ENCODE peak calls at places on chromosomes 16 and 17, in five cellular contexts. Q is colonic mucosa, X is nephron progenitor cell, H is GM12865, T is mammary epithelial cell. R is an unnamed sample.

GRCh38 chr17:27620721-27621120 is 10.3 kb upstream of the LGALS9 start:
- DNase-seq in H (no peak), X (no peak), T (no peak), Q (no peak), R (no peak)

GRCh38 chr16:11586856-11587642 is at the start of gene LITAF:
- DNase-seq in H (peak; percentile 80), X (peak; percentile 70), Q (peak; percentile 72), T (peak; percentile 74), R (peak; percentile 96)

GRCh38 chr16:11621920-11622651 is 35.4 kb upstream of the LITAF start:
- DNase-seq in Q (no peak), T (no peak), H (peak; percentile 57), X (peak; percentile 33), R (peak; percentile 40)

GRCh38 chr17:81885454-81885853 is 5.9 kb downstream of the ALYREF start:
- DNase-seq in T (no peak), X (no peak), H (no peak), Q (no peak), R (no peak)

GRCh38 chr17:28327031-28327607 is 8.1 kb downstream of the TMEM97 start:
- DNase-seq in X (no peak), H (peak; percentile 77), T (peak; percentile 41), Q (no peak), R (peak; percentile 38)

GRCh38 chr17:9021158-9021984 is at the start of gene NTN1:
- DNase-seq in X (peak; percentile 77), H (peak; percentile 54), Q (peak; percentile 38), T (peak; percentile 61), R (peak; percentile 93)

GRCh38 chr17:50394711-50395110 is 2.6 kb downstream of the LRRC59 start:
- DNase-seq in Q (no peak), T (no peak), X (no peak), H (no peak), R (no peak)

GRCh38 chr17:4739122-4740024 is at the start of the genes CXCL16 and ZMYND15:
- DNase-seq in Q (peak; percentile 77), T (peak; percentile 52), H (peak; percentile 50), X (peak; percentile 65), R (peak; percentile 92)

GRCh38 chr17:68222586-68222985 is 25.3 kb upstream of the AMZ2 start:
- DNase-seq in Q (no peak), X (no peak), T (no peak), H (no peak), R (no peak)

GRCh38 chr16:85250609-85251223 is 138.4 kb upstream of the CIBAR2 start:
- DNase-seq in T (no peak), Q (no peak), X (no peak), H (no peak), R (no peak)

GRCh38 chr17:36920032-36921000 is 17.0 kb upstream of the LHX1 start:
- DNase-seq in X (no peak), H (no peak), Q (no peak), T (no peak), R (no peak)

GRCh38 chr17:80837711-80838110 is 153.9 kb upstream of the CHMP6 start:
- DNase-seq in T (no peak), Q (no peak), H (no peak), X (no peak), R (no peak)

GRCh38 chr17:59287452-59287851 is 44.0 kb upstream of the YPEL2 start:
- DNase-seq in X (no peak), T (peak; percentile 51), H (no peak), Q (no peak), R (no peak)

GRCh38 chr17:55587608-55588139 is 76.4 kb upstream of the SMIM36 start:
- DNase-seq in X (no peak), T (no peak), H (no peak), Q (no peak), R (no peak)

GRCh38 chr16:24986512-24987303 is 28.5 kb downstream of the ARHGAP17 start:
- DNase-seq in X (no peak), H (no peak), Q (no peak), T (no peak), R (no peak)

GRCh38 chr16:58409316-58409973 is 17.2 kb downstream of the GINS3 start:
- DNase-seq in T (peak; percentile 90), Q (no peak), H (no peak), X (no peak), R (no peak)

GRCh38 chr17:31392002-31392855 is 754 bp downstream of the RAB11FIP4 start:
- DNase-seq in H (no peak), Q (no peak), X (no peak), T (no peak), R (no peak)

GRCh38 chr17:63634163-63634562 is 11.9 kb downstream of the MAP3K3 start:
- DNase-seq in X (no peak), Q (no peak), H (no peak), T (no peak), R (no peak)

GRCh38 chr16:82899731-82900454 is 273.1 kb downstream of the CDH13 start:
- DNase-seq in T (peak; percentile 8), X (no peak), Q (no peak), H (no peak), R (no peak)

GRCh38 chr16:85835956-85836705 is 36.6 kb downstream of the COX4I1 start:
- DNase-seq in Q (no peak), T (no peak), X (no peak), H (no peak), R (no peak)

GRCh38 chr17:19370493-19370960 is 7.8 kb upstream of the MAPK7 start:
- DNase-seq in T (no peak), H (peak; percentile 78), X (no peak), Q (no peak), R (peak; percentile 65)

GRCh38 chr16:75402174-75402820 is 31.0 kb downstream of the CFDP1 start:
- DNase-seq in H (no peak), Q (no peak), X (no peak), T (peak; percentile 35), R (no peak)

GRCh38 chr16:70659546-70659945 is 13.2 kb downstream of the IL34 start:
- DNase-seq in T (no peak), X (no peak), Q (no peak), H (no peak), R (no peak)

GRCh38 chr17:32491371-32492280 is 4.8 kb downstream of the CDK5R1 start:
- DNase-seq in T (no peak), Q (no peak), H (peak; percentile 42), X (no peak), R (peak; percentile 73)

GRCh38 chr17:41103896-41104295 is 1.3 kb upstream of the KRTAP4-9 start:
- DNase-seq in X (no peak), H (no peak), Q (no peak), T (no peak), R (no peak)

DNA sequence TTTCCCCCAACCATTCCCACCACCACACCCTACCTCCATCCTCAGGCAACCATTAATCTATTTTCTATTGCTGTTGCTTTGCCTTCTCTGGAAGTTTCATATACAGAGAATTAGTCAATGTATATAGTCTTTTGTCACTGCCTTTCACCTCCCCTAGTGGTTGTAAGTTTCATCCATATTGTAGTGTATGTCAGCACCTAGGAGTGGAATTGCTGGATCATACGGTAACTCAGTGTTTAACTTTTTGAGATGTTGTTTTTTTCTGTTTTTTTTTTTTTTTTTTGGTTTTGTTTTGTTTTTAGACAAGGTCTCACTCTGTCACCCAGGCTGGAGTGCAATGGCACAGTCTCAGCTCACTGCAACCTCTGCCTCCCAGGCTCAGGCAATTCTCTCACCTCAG is 16.9 kb downstream of the EEF2K start:
- DNase-seq in H (no peak), T (no peak), X (no peak), Q (no peak), R (no peak)
- TF ChIP-seq CTCF in H (no peak), T (no peak), X (no peak), Q (no peak), R (no peak)

GRCh38 chr16:88305176-88305575 is 77.6 kb upstream of the ZNF469 start:
- DNase-seq in T (no peak), X (no peak), H (no peak), Q (no peak), R (no peak)
- TF ChIP-seq CTCF in T (no peak), X (no peak), H (no peak), Q (no peak), R (no peak)

DNA sequence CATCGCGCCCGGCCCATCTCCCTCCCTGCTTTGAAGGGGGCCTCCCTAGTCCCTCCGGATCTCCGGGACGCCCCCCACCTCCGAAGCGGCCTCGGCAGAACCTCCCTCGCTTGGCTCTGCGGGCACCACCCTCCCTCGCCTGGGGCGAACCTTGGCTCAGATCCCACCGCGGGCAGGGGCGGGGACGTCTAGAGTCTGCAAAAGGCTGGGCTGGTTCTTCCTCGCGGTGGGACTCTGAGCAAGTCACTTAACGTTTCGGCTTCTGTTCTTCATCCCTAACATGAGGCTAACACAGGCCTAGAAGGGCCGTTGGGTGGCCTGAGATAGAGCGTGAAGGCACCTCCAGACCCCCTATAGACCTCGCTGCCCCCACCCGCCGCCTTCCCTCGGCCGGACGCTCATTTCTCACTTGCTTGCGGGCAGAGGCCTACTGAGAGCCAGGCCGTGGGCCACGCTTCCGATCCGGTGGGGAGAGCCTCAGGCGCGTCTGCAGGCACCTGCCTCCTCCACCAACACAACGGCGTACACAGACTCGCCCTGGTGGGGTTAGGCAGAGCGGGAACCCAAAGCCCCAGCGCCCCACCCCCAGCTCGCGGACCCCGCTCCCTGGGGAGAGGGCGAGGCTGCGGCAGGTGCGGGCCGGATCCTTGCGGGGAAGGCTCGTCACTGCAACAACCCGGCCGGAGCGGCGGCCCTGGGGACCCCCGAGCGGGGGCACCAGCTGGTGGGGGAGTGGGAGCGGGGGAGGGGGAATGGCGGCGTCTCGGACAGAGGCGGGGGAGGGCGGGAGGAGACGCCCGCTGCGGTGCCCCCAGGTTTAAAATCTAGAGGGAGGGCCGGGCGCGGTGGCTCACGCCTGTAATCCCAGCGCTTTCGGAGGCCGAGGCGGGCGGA is 5.4 kb downstream of the MYO1C start:
- DNase-seq in Q (peak; percentile 95), T (peak; percentile 72), X (peak; percentile 47), H (peak; percentile 88), R (peak; percentile 86)
- TF ChIP-seq CTCF in Q (no peak), T (no peak), X (no peak), H (no peak), R (no peak)

DNA sequence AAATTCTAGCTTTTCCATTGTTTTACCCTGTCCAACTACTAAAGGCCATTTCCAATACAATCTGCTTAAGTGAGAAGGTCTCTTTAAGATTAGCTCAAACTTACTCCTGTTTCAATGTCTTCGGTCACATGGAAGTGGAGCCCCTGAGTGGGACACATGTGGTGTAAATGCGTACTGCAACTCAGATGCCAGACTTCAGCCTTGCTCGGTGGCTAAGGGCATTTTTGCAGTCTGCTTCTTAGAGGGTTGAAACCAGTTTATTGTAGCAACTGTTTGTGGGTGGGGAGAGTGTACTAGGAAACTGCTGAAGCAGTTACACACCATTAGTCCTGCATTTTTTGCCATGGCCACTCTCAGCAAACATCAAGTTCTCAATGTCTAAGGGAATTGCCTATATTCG is 140.6 kb downstream of the PARN start:
- DNase-seq in T (no peak), H (peak; percentile 45), Q (no peak), X (no peak), R (no peak)
- TF ChIP-seq CTCF in T (peak; percentile 22), H (no peak), Q (no peak), X (peak; percentile 28), R (no peak)

DNA sequence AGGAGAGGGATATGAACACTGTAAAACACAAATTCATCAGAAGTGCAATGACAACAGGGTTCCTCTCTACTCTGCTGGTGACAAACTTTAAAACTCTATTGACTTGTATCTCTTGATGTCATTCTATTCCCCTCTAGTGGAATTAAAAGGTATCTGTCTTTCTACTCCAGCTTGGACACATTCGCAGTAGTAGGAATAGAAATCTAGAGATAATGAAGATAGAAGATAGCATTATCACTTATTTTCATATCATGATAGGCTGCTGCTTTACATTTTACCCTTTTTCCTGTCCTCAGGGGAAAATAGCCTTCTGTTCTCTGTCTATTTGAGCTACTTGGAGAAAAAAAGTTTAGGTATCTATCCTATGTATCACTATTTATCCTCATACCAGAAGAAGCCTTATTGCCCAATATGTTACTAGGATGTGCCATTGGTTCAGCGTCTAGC is 209.6 kb upstream of the CACNG5 start:
- DNase-seq in Q (no peak), T (peak; percentile 19), H (peak; percentile 16), X (no peak), R (no peak)
- TF ChIP-seq CTCF in Q (peak; percentile 42), T (peak; percentile 32), H (peak; percentile 15), X (peak; percentile 46), R (no peak)

GRCh38 chr16:6081320-6081976 is 983.9 kb upstream of the EEF2KMT start:
- DNase-seq in H (peak; percentile 17), Q (peak; percentile 56), T (peak; percentile 9), X (peak; percentile 69), R (no peak)
- TF ChIP-seq CTCF in H (peak; percentile 64), Q (peak; percentile 63), T (peak; percentile 18), X (peak; percentile 77), R (no peak)

R was measured in GM20000.